ENCODE peak calls at places on chromosomes 12 and 14, in seven cellular contexts. Z is PC-3, P is adrenal gland, M is fibroblast of mammary gland, E is heart right ventricle, H is cardiac fibroblast, D is psoas muscle. F is an unnamed sample.

GRCh38 chr12:130162267-130162666 is at the start of gene FZD10:
- DNase-seq in Z (no peak), P (peak; percentile 32), M (peak; percentile 6), E (peak; percentile 36), H (no peak), D (no peak), F (no peak)

GRCh38 chr12:117441751-117442150 is 80.3 kb upstream of the NOS1 start:
- DNase-seq in Z (peak; percentile 76), P (peak; percentile 58), M (peak; percentile 34), E (peak; percentile 75), H (no peak), D (peak; percentile 98), F (peak; percentile 3)

GRCh38 chr14:57559561-57559960 is 65.9 kb upstream of the CCDC198 start:
- DNase-seq in Z (no peak), P (no peak), M (no peak), E (no peak), H (no peak), D (no peak), F (no peak)

GRCh38 chr14:69682607-69683263 is 71.3 kb downstream of the SUSD6 start:
- DNase-seq in Z (no peak), P (no peak), M (no peak), E (no peak), H (peak; percentile 79), D (no peak), F (no peak)

GRCh38 chr12:124703852-124704251 is 136.4 kb upstream of the NCOR2 start:
- DNase-seq in Z (no peak), P (no peak), M (no peak), E (no peak), H (no peak), D (no peak), F (no peak)

GRCh38 chr14:61420326-61420725 is 98.9 kb downstream of the PRKCH start:
- DNase-seq in Z (peak; percentile 88), P (no peak), M (no peak), E (no peak), H (no peak), D (no peak), F (no peak)

GRCh38 chr14:74085047-74085637 is 386 bp downstream of the LIN52 start:
- DNase-seq in Z (peak; percentile 21), P (no peak), M (peak; percentile 51), E (no peak), H (peak; percentile 22), D (no peak), F (no peak)

GRCh38 chr14:51743588-51744000 is 91.9 kb downstream of the FRMD6 start:
- DNase-seq in Z (no peak), P (no peak), M (no peak), E (no peak), H (no peak), D (no peak), F (no peak)

GRCh38 chr12:68956466-68956865 is 23.5 kb upstream of the CPM start:
- DNase-seq in Z (no peak), P (no peak), M (no peak), E (no peak), H (no peak), D (no peak), F (no peak)

GRCh38 chr12:56884421-56884820 is 49.8 kb downstream of the SDR9C7 start:
- DNase-seq in Z (peak; percentile 39), P (no peak), M (peak; percentile 53), E (no peak), H (peak; percentile 4), D (no peak), F (no peak)

GRCh38 chr12:43407816-43408645 is 144.0 kb downstream of the ADAMTS20 start:
- DNase-seq in Z (peak; percentile 70), P (no peak), M (no peak), E (no peak), H (no peak), D (no peak), F (peak; percentile 45)

DNA sequence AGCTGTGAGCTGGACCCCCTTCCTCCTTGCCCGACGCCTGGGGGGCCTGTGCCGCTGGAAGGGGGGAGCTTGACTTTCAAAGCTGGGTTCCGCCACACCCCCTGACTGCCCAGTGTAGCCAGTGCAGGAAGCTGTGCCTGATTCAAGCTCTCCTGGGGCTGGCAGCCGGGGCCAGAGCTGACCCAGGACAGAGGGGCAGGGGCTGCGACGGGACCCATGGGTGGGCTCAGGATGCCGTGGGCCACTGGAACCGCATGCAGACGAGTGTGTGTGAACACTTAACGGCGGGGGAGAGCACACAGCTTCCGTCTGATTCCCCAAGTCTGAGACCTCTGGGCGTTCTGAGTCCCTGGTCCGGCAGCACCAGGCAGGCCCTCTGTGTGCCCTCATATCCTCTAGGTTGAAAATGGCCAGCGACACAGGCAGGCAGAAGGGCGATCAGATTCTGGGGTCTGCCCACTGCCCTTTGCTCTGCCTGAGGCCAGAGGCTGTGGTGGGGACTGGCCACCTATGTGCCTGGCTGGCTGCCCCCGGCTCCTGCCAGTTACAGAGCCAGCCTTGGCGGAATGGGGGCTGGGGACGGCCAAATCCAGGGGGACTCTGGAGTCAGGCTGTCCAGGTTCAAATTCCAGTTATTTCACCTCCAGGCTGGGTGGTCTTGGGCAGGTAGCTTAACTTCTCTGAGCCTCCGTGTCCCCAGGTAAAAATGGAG is 54.0 kb downstream of the CYP46A1 start:
- DNase-seq in Z (no peak), P (no peak), M (no peak), E (no peak), H (no peak), D (no peak), F (no peak)
- H3K4me3 ChIP-seq in Z (peak overlapping the region; percentile 79), P (peak overlapping the region; percentile 65), M (no peak overlapping the region), E (peak overlapping the region; percentile 73), H (peak overlapping the region; percentile 40), D (peak overlapping the region; percentile 71), F (no peak overlapping the region)

GRCh38 chr12:18242380-18243089 is 18.8 kb upstream of the PIK3C2G start:
- DNase-seq in Z (peak; percentile 9), P (no peak), M (no peak), E (no peak), H (no peak), D (no peak), F (no peak)

GRCh38 chr12:18250313-18250916 is 10.9 kb upstream of the PIK3C2G start:
- DNase-seq in Z (peak; percentile 75), P (peak; percentile 38), M (peak; percentile 74), E (no peak), H (peak; percentile 84), D (no peak), F (peak; percentile 34)

GRCh38 chr12:18243238-18243637 is 18.1 kb upstream of the PIK3C2G start:
- DNase-seq in Z (no peak), P (no peak), M (no peak), E (no peak), H (no peak), D (no peak), F (no peak)

DNA sequence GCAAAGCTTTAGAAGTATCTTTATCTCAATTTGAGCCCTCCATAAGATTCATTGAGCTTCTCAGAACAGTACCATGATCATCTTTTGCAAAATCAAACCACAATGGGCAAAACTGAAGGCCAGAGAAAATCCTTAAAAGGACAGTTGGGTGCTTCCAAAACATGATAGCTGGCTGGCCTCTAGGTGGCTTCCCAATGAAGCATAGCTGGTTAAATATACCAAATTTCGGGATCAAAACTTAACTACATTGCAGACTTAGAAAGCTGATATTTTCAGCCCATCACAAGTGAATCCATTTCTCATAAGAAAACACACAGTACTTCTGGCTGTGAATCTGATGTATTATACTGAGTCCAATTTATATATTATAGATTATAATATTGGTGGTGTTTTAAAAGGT is 15.3 kb upstream of the PIK3C2G start:
- DNase-seq in Z (peak; percentile 33), P (no peak), M (no peak), E (no peak), H (no peak), D (no peak), F (no peak)
- TF ChIP-seq CTCF in Z (peak; percentile 57), P (no peak), M (peak; percentile 29), E (no peak), H (peak; percentile 31), D (no peak), F (peak; percentile 39)

DNA sequence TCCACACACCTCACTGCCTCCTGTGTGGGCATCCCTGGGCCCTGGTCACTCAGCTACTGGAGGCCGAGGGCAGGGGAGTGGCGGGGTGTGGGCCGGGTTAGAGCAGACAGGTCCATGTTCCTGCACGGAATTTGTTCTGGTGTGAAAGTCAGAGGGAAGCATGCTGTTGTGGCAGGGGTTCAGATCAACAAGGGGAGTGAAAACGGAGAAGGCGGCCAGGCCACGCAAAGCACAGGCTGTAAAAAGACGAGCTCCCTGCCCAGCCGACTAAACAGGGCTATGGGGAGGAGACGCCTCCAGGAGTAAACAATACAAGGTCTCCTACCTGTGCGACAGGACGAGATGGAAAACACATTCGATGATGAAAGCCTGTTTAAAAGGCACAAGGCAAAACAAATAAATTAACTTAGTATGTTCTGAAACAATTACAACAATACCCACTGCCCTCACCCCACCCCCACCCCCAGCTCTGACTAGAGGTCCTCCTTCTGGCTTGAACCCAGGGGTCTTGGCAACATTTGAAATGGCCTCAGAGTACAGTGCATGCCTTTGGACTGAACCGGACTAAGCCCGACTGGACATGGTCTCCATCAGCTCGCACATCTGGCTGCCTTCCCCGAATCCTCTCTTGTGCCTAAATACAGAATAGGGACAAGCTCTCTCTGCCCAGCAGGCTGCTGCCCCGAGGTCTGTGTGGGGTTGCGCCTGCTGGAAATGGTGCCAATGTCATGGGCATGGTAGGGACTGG is 274.9 kb upstream of the DIO3 start:
- DNase-seq in Z (no peak), P (no peak), M (no peak), E (no peak), H (no peak), D (no peak), F (no peak)
- H3K4me3 ChIP-seq in Z (no peak overlapping the region), P (no peak overlapping the region), M (no peak overlapping the region), E (no peak overlapping the region), H (no peak overlapping the region), D (no peak overlapping the region), F (no peak overlapping the region)

DNA sequence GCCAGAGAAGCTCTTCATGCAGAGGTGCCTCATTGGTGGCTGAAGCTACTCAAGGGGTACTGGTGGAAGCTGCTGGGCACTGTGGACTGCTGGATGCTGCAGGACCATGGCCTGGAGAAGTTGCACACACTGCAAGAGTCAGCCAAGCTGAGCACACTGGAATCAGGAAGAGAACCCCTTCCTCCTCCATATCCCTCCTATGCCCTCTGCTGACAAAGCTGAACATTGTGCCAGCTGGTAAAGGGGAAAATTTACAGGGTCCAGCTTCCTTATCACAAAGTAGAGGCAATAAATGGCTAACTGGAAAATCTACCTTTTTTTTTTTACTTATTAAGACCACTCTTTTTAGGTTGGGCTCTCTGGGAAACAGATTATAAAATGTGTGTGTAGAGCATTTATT is 6.5 kb downstream of the CCDC175 start:
- DNase-seq in Z (peak; percentile 65), P (no peak), M (no peak), E (no peak), H (peak; percentile 16), D (no peak), F (no peak)
- TF ChIP-seq CTCF in Z (peak; percentile 72), P (no peak), M (no peak), E (no peak), H (no peak), D (no peak), F (peak; percentile 6)

DNA sequence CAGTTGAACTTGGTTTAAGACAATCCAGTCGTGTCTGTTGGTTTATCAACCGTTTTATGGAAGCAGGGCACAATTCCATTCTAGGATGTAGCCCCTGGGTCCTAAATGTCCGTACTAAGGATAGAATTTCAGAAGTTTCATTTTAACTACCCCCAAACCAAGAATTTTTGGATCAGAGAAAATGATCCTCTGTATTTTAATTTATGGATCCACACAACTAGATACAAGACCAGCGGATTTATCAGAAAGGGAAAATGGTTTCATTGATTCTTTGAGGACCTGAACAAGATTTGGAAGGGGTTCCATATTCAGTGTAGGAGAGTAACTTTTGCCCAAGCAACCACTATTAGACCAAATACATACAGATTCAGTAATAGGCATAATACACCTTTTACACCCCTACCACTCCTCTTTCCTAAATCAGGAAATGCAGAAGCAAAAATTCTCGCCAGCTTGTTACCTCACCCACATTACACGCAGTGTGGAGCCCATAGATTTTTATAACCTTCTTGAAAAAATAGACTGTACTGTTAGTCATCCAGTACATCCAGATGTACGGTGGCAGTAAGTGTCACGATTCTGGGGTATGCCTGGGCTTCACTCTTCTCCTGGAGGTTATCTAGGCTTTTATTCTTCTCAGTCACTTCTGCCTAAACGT is 1.4 kb upstream of the FBXL14 start:
- DNase-seq in Z (no peak), P (no peak), M (peak; percentile 64), E (no peak), H (no peak), D (no peak), F (no peak)
- H3K4me3 ChIP-seq in Z (no peak overlapping the region), P (no peak overlapping the region), M (no peak overlapping the region), E (no peak overlapping the region), H (peak overlapping the region; percentile 71), D (peak overlapping the region; percentile 96), F (no peak overlapping the region)

F was measured in AG09309.